ENCODE peak calls at places on chromosomes 7 and 10, in ten cellular contexts. E is sigmoid colon, P is cardiac fibroblast, R is GM20000, C is cardiac muscle cell, X is transverse colon, D is endothelial cell, T is A549, Q is lower leg skin, W is right lobe of liver. S is an unnamed sample.

GRCh38 chr7:34845666-34846361 is 187.8 kb downstream of the NPSR1 start:
- DNase-seq in T (peak), W (no peak), Q (no peak), D (no peak), X (no peak), P (no peak), R (no peak), C (no peak), E (no peak), S (no peak)

GRCh38 chr10:62182595-62182994 is 86.0 kb downstream of the RTKN2 start:
- DNase-seq in R (no peak), P (no peak), C (no peak), E (no peak), T (no peak), D (no peak), X (no peak), W (no peak), Q (no peak), S (no peak)

GRCh38 chr7:75735059-75735458 is 3.7 kb downstream of the HIP1 start:
- DNase-seq in E (no peak), X (no peak), W (no peak), Q (no peak), T (no peak), C (no peak), R (no peak), P (no peak), D (no peak), S (no peak)

GRCh38 chr7:66413379-66414114 is 208.4 kb downstream of the TPST1 start:
- DNase-seq in C (peak), X (peak), D (peak), E (peak), P (peak), T (peak), W (peak), Q (peak), R (peak), S (peak)

GRCh38 chr7:85019778-85020177 is 167.1 kb downstream of the SEMA3D start:
- DNase-seq in R (no peak), C (no peak), P (no peak), W (no peak), X (no peak), Q (no peak), E (no peak), D (no peak), T (no peak), S (no peak)

GRCh38 chr7:97006146-97006950 is 995 bp downstream of the DLX6 start:
- DNase-seq in Q (no peak), E (no peak), W (no peak), P (peak), T (peak), X (no peak), R (peak), C (peak), D (peak), S (no peak)

GRCh38 chr10:95247200-95247880 is 43.5 kb downstream of the PDLIM1 start:
- DNase-seq in Q (peak), R (no peak), P (peak), W (no peak), D (no peak), E (no peak), C (peak), X (no peak), T (no peak), S (peak)

GRCh38 chr10:103445767-103446567 is 6.2 kb downstream of the CALHM2 start:
- DNase-seq in P (peak), E (peak), Q (peak), W (no peak), X (peak), R (no peak), T (no peak), D (no peak), C (peak), S (no peak)

GRCh38 chr10:22365644-22366565 is 20.6 kb downstream of the SPAG6 start:
- DNase-seq in W (no peak), E (no peak), D (no peak), P (no peak), C (no peak), T (no peak), R (no peak), Q (no peak), X (no peak), S (no peak)

GRCh38 chr7:32206488-32206887 is 136.3 kb upstream of the PDE1C start:
- DNase-seq in T (no peak), D (no peak), R (no peak), W (no peak), P (no peak), Q (no peak), C (no peak), E (no peak), X (no peak), S (no peak)

GRCh38 chr10:53997953-53998352 is 803.1 kb downstream of the PCDH15 start:
- DNase-seq in P (no peak), X (no peak), Q (no peak), T (no peak), E (no peak), W (no peak), R (no peak), D (no peak), C (no peak), S (no peak)

GRCh38 chr10:96614515-96614914 is 27.7 kb upstream of the TM9SF3 start:
- DNase-seq in Q (no peak), T (peak), R (no peak), P (peak), C (peak), D (no peak), E (no peak), W (no peak), X (no peak), S (no peak)

GRCh38 chr10:43417950-43418768 is 9.2 kb upstream of the HNRNPF start:
- DNase-seq in R (peak), E (no peak), T (no peak), P (no peak), D (no peak), C (peak), W (no peak), X (no peak), Q (no peak), S (no peak)

GRCh38 chr10:79947083-79947415 is 1.9 kb downstream of the SFTPD start:
- DNase-seq in X (no peak), E (peak), C (no peak), Q (no peak), R (no peak), T (no peak), P (no peak), D (no peak), W (no peak), S (no peak)

GRCh38 chr10:97407211-97407951 is 6.2 kb upstream of the RRP12 start:
- DNase-seq in X (peak), R (peak), T (peak), C (peak), E (peak), P (peak), W (no peak), D (peak), Q (no peak), S (no peak)

GRCh38 chr10:73785221-73785720 is at the start of gene ZSWIM8:
- DNase-seq in X (peak), E (peak), C (peak), R (peak), W (peak), T (peak), D (peak), P (peak), Q (peak), S (peak)
- TF ChIP-seq CTCF in X (no peak), E (no peak), C (no peak), R (no peak), W (peak), T (no peak), D (no peak), P (no peak), Q (no peak), S (no peak)

GRCh38 chr7:148209643-148210042 is 380.9 kb upstream of the C7orf33 start:
- DNase-seq in D (no peak), C (no peak), T (no peak), E (no peak), W (no peak), X (no peak), R (no peak), P (no peak), Q (no peak), S (no peak)
- TF ChIP-seq CTCF in D (no peak), C (no peak), T (no peak), E (no peak), W (no peak), X (no peak), R (no peak), P (no peak), Q (no peak), S (no peak)

GRCh38 chr10:1368772-1369171 is 312.6 kb downstream of the WDR37 start:
- DNase-seq in W (no peak), E (no peak), Q (no peak), T (peak), P (no peak), D (peak), C (no peak), X (peak), R (peak), S (peak)
- TF ChIP-seq CTCF in W (peak), E (peak), Q (no peak), T (peak), P (no peak), D (peak), C (peak), X (peak), R (peak), S (peak)

GRCh38 chr10:110352930-110353243 is 48.2 kb upstream of the SMNDC1 start:
- DNase-seq in D (no peak), R (no peak), X (no peak), P (no peak), C (no peak), T (no peak), E (no peak), Q (no peak), W (no peak), S (no peak)

GRCh38 chr10:110355181-110355831 is 50.6 kb upstream of the SMNDC1 start:
- DNase-seq in Q (no peak), T (no peak), X (peak), R (peak), P (no peak), D (no peak), C (no peak), W (no peak), E (peak), S (no peak)

GRCh38 chr10:110355922-110356627 is 51.4 kb upstream of the SMNDC1 start:
- DNase-seq in C (no peak), X (peak), W (no peak), Q (no peak), E (no peak), D (no peak), R (no peak), P (no peak), T (no peak), S (no peak)

GRCh38 chr10:110354322-110354766 is 49.6 kb upstream of the SMNDC1 start:
- DNase-seq in X (peak), E (peak), T (peak), Q (peak), R (peak), D (peak), P (peak), W (peak), C (peak), S (peak)

GRCh38 chr10:110353244-110354119 is 48.8 kb upstream of the SMNDC1 start:
- DNase-seq in P (peak), Q (no peak), T (peak), C (peak), W (no peak), D (no peak), E (no peak), X (peak), R (no peak), S (no peak)
- TF ChIP-seq CTCF in P (peak), Q (no peak), T (no peak), C (no peak), W (no peak), D (no peak), E (no peak), X (no peak), R (no peak), S (no peak)

DNA sequence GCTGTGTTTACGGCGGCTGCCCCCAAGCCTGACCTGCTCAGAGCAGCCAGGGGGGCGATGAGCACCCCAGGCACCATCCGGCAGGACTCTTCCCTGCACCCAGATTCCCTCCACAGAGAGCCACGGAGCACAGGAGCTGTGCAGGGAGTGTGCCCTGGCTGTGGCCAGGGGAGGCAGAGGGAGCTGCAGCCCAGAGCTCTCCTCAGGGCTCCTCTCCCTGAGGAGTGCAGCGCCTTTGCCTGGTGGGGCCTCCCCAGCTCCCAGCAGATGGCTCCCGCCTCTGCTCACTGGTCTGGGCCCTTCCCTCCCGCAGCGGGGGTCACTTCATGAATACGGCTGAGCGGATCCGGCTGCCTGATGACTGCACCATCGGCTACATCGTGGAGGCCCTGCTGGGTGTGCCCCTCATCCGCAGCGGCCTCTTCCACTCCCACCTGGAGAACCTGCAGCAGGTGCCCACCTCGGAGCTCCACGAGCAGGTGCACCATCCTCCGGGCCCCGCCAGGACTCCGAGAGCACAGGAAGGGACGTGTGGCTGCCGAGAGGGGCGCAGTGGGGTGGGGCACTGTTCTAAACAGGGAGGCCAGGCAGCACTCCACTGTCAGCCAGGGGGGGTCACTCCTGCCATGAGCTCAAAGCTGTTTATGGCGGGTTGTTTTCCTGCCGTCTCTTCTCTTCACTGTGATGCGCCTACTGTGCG is 6.5 kb downstream of the LFNG start:
- DNase-seq in W (no peak), D (no peak), R (no peak), T (peak), Q (no peak), P (no peak), C (no peak), E (no peak), X (no peak), S (no peak)
- TF ChIP-seq CTCF in W (no peak), D (no peak), R (no peak), T (no peak), Q (no peak), P (no peak), C (no peak), E (no peak), X (no peak), S (no peak)

S was measured in osteocyte.